ENCODE peak calls at places on chromosomes 2 and 18, in ten cellular contexts. B is Caco-2; N is fibroblast of pulmonary artery; D is AG04449; Y is lower lobe of right lung; I is mesendoderm; M is stomach; K is CD4-positive, alpha-beta memory T cell; P is GM23248; O is mucosa of descending colon. Z is an unnamed sample.

GRCh38 chr2:241007880-241008710 is 9.7 kb downstream of the SNED1 start:
- DNase-seq in B (no peak), N (no peak), D (no peak), Y (peak; percentile 42), I (no peak), M (peak; percentile 24), K (no peak), P (no peak), O (peak; percentile 19), Z (no peak)

GRCh38 chr2:157898591-157898996 is 22.5 kb upstream of the ACVR1 start:
- DNase-seq in B (no peak), N (peak; percentile 84), D (peak; percentile 34), Y (no peak), I (peak; percentile 30), M (peak; percentile 40), K (no peak), P (peak; percentile 84), O (no peak), Z (no peak)

GRCh38 chr2:144559681-144560080 is 39.8 kb upstream of the ZEB2 start:
- DNase-seq in B (no peak), N (no peak), D (no peak), Y (no peak), I (no peak), M (no peak), K (no peak), P (no peak), O (no peak), Z (no peak)

GRCh38 chr2:98726735-98727368 is 4.1 kb downstream of the MGAT4A start:
- DNase-seq in B (no peak), N (no peak), D (no peak), Y (no peak), I (no peak), M (no peak), K (no peak), P (no peak), O (no peak), Z (no peak)

GRCh38 chr2:189016311-189016830 is 42.2 kb downstream of the COL3A1 start:
- DNase-seq in B (no peak), N (peak; percentile 41), D (no peak), Y (no peak), I (no peak), M (no peak), K (no peak), P (no peak), O (no peak), Z (no peak)

GRCh38 chr2:228016402-228016801 is 145.0 kb downstream of the DAW1 start:
- DNase-seq in B (no peak), N (no peak), D (no peak), Y (no peak), I (no peak), M (no peak), K (no peak), P (no peak), O (no peak), Z (no peak)

GRCh38 chr2:199452200-199452990 is 5.3 kb downstream of the SATB2 start:
- DNase-seq in B (no peak), N (no peak), D (no peak), Y (no peak), I (no peak), M (no peak), K (no peak), P (peak; percentile 59), O (no peak), Z (no peak)

GRCh38 chr2:108182489-108182888 is 57.3 kb upstream of the SULT1C3 start:
- DNase-seq in B (peak; percentile 26), N (no peak), D (no peak), Y (no peak), I (peak; percentile 73), M (no peak), K (no peak), P (peak; percentile 27), O (peak; percentile 25), Z (no peak)

GRCh38 chr2:231919341-231920035 is 6.7 kb downstream of the NPPC start:
- DNase-seq in B (no peak), N (no peak), D (no peak), Y (peak; percentile 29), I (no peak), M (no peak), K (no peak), P (no peak), O (no peak), Z (no peak)

GRCh38 chr2:236934656-236935055 is 151.0 kb upstream of the COPS8 start:
- DNase-seq in B (no peak), N (no peak), D (no peak), Y (no peak), I (no peak), M (peak; percentile 3), K (no peak), P (no peak), O (no peak), Z (no peak)

GRCh38 chr2:30421551-30422436 is 25.3 kb upstream of the LCLAT1 start:
- DNase-seq in B (peak; percentile 52), N (peak; percentile 71), D (peak; percentile 75), Y (no peak), I (peak; percentile 73), M (no peak), K (peak; percentile 22), P (peak; percentile 94), O (no peak), Z (no peak)

GRCh38 chr18:13136056-13136688 is 82.4 kb upstream of the LDLRAD4 start:
- DNase-seq in B (no peak), N (peak; percentile 7), D (no peak), Y (no peak), I (peak; percentile 22), M (no peak), K (peak; percentile 54), P (no peak), O (peak; percentile 57), Z (no peak)
- H3K4me3 ChIP-seq in B (peak overlapping the region; percentile 56), N (peak overlapping the region; percentile 56), D (peak overlapping the region; percentile 59), Y (peak overlapping the region; percentile 77), I (no peak overlapping the region), M (peak overlapping the region; percentile 82), K (no peak overlapping the region), P (peak overlapping the region; percentile 72), O (peak overlapping the region; percentile 55), Z (no peak overlapping the region)

DNA sequence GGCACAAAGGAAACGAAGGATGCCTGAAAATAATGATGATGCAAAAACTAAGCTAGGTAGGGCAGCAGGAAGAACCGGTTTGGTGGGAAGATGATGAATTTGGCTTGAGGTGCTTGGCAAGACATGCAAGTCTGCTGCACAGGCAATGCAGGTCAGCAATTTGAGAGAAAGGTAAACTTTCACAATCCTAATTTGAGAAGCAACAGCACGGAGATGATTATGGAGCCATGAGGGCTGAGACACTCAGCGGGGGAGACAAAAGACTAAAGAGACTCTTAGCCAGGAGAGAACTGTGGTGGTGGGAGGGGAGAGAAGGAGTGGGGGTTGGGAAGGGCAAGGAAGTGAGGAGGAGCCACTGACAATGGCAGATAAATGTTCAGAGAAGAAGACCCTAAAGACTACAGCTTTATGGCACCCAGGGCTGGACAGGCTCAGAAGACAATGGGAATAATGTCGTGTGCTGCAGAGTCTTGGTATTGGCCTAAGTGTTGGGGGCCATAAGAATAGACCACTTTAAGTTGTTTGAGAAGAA is 19.4 kb upstream of the RNF149 start:
- DNase-seq in B (peak; percentile 83), N (no peak), D (no peak), Y (no peak), I (peak; percentile 88), M (peak; percentile 84), K (no peak), P (no peak), O (no peak), Z (no peak)
- H3K4me3 ChIP-seq in B (no peak overlapping the region), N (no peak overlapping the region), D (no peak overlapping the region), Y (no peak overlapping the region), I (no peak overlapping the region), M (no peak overlapping the region), K (peak overlapping the region; percentile 20), P (no peak overlapping the region), O (no peak overlapping the region), Z (no peak overlapping the region)

DNA sequence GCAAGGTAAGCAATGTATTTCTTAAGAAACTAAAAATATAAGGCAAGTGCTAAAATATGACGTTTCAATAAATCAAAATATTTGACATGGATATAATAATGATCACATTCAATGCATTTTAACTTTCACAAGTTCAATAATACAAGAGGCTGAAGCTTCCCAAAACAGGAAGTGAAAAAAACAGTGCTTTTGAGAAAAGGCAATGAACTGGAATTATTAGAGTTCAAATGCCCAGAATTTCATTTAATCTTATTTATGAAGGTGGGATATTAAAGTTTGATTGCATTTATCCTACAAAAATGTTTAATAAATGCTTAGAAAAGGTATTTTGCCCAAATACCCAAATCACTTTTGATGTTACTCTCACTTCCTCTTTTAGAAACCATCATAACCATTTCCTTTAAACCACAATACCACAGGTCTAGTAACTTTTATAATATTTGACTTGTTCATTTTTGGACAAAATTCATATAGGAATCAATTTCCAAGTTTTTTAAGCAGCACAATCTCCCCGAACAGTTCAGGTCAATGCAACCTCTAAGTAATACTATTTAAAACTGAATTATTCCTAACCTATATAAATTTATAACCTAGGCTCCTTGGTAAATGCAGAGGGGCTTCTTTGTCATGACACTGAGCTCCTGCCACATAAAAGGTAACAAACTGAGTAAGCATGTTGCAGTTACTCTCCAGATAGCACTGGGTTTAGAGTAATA is 2.1 kb downstream of the NCKAP1 start:
- DNase-seq in B (no peak), N (no peak), D (no peak), Y (no peak), I (no peak), M (no peak), K (peak; percentile 55), P (no peak), O (no peak), Z (peak; percentile 63)
- H3K4me3 ChIP-seq in B (peak overlapping the region; percentile 99), N (peak overlapping the region; percentile 86), D (peak overlapping the region; percentile 73), Y (peak overlapping the region; percentile 71), I (peak overlapping the region; percentile 2), M (peak overlapping the region; percentile 65), K (no peak overlapping the region), P (peak overlapping the region; percentile 86), O (no peak overlapping the region), Z (no peak overlapping the region)

GRCh38 chr2:70930371-70931329 is 5.0 kb upstream of the ATP6V1B1 start:
- DNase-seq in B (no peak), N (no peak), D (no peak), Y (no peak), I (no peak), M (no peak), K (no peak), P (no peak), O (no peak), Z (no peak)
- H3K4me3 ChIP-seq in B (no peak overlapping the region), N (no peak overlapping the region), D (no peak overlapping the region), Y (no peak overlapping the region), I (no peak overlapping the region), M (no peak overlapping the region), K (no peak overlapping the region), P (no peak overlapping the region), O (no peak overlapping the region), Z (no peak overlapping the region)

Z was measured in OCI-LY7.